ENCODE peak calls at places on chromosome 19, in five cellular contexts. H is cardiac fibroblast, P is activated B cell treated with CpG ODN at 0.5 μM for 24 hours, K is HFF-Myc, B is neural crest cell. C is an unnamed sample.
A peak's percentile ranks its signal among the peaks of the same experiment; 100 is the strongest.

GRCh38 chr19:42412661-42413076 is 14.5 kb downstream of the LIPE start:
- DNase-seq in H (no peak), P (no peak), K (no peak), B (no peak), C (no peak)

GRCh38 chr19:4069331-4069959 is 2.7 kb upstream of the ZBTB7A start:
- DNase-seq in H (no peak), P (no peak), K (no peak), B (no peak), C (no peak)

GRCh38 chr19:5857203-5858081 is 6.2 kb upstream of the FUT3 start:
- DNase-seq in H (no peak), P (no peak), K (no peak), B (no peak), C (no peak)

GRCh38 chr19:4567584-4568071 is 8.1 kb upstream of the SEMA6B start:
- DNase-seq in H (peak; percentile 79), P (peak; percentile 35), K (no peak), B (peak; percentile 90), C (peak; percentile 59)

GRCh38 chr19:51111606-51112005 is 3.4 kb upstream of the CTU1 start:
- DNase-seq in H (no peak), P (no peak), K (no peak), B (no peak), C (no peak)

GRCh38 chr19:20078696-20079095 is 896 bp downstream of the ZNF90 start:
- DNase-seq in H (peak; percentile 60), P (no peak), K (no peak), B (peak; percentile 9), C (no peak)

GRCh38 chr19:4304509-4305252 is at the start of gene FSD1:
- DNase-seq in H (peak; percentile 47), P (peak; percentile 61), K (no peak), B (peak; percentile 80), C (peak; percentile 53)

GRCh38 chr19:8490395-8490760 is 12.1 kb downstream of the PRAM1 start:
- DNase-seq in H (no peak), P (no peak), K (no peak), B (no peak), C (no peak)

GRCh38 chr19:47704024-47704423 is 9.2 kb upstream of the EHD2 start:
- DNase-seq in H (peak; percentile 79), P (no peak), K (no peak), B (no peak), C (no peak)

GRCh38 chr19:36008336-36008978 is at the start of gene SYNE4:
- DNase-seq in H (no peak), P (no peak), K (no peak), B (no peak), C (no peak)

GRCh38 chr19:7138402-7138801 is 68.9 kb downstream of the ZNF557 start:
- DNase-seq in H (no peak), P (no peak), K (no peak), B (no peak), C (no peak)

GRCh38 chr19:4654437-4655361 is 15.4 kb downstream of the TNFAIP8L1 start:
- DNase-seq in H (no peak), P (no peak), K (no peak), B (no peak), C (no peak)

GRCh38 chr19:9934132-9934950 is 2.0 kb downstream of the OLFM2 start:
- DNase-seq in H (peak; percentile 82), P (peak; percentile 67), K (peak; percentile 42), B (peak; percentile 95), C (peak; percentile 76)

GRCh38 chr19:58544591-58545285 is 874 bp downstream of the TRIM28 start:
- DNase-seq in H (peak; percentile 47), P (no peak), K (no peak), B (peak; percentile 71), C (peak; percentile 78)

GRCh38 chr19:45934551-45935230 is 20.1 kb upstream of the NANOS2 start:
- DNase-seq in H (no peak), P (no peak), K (no peak), B (no peak), C (no peak)

GRCh38 chr19:36225219-36225892 is 10.4 kb downstream of the ZNF146 start:
- DNase-seq in H (peak; percentile 66), P (no peak), K (peak; percentile 29), B (no peak), C (no peak)

GRCh38 chr19:3034194-3034844 is 5.2 kb upstream of the TLE2 start:
- DNase-seq in H (peak; percentile 14), P (no peak), K (no peak), B (no peak), C (no peak)

GRCh38 chr19:3036119-3036794 is 7.2 kb upstream of the TLE2 start:
- DNase-seq in H (peak; percentile 92), P (peak; percentile 75), K (peak; percentile 70), B (peak; percentile 95), C (peak; percentile 69)

GRCh38 chr19:3033595-3034193 is 4.6 kb upstream of the TLE2 start:
- DNase-seq in H (no peak), P (no peak), K (no peak), B (no peak), C (no peak)

GRCh38 chr19:3034845-3035541 is 5.9 kb upstream of the TLE2 start:
- DNase-seq in H (peak; percentile 41), P (no peak), K (peak; percentile 17), B (no peak), C (no peak)

GRCh38 chr19:3035542-3036118 is 6.5 kb upstream of the TLE2 start:
- DNase-seq in H (peak; percentile 100), P (peak; percentile 82), K (peak; percentile 99), B (peak; percentile 94), C (peak; percentile 88)
- TF ChIP-seq CTCF in H (no peak), P (no peak), K (no peak), B (no peak), C (no peak)

GRCh38 chr19:17202249-17202648 is 12.9 kb upstream of the USE1 start:
- DNase-seq in H (no peak), P (no peak), K (no peak), B (no peak), C (no peak)

GRCh38 chr19:17202713-17203112 is 12.4 kb upstream of the USE1 start:
- DNase-seq in H (no peak), P (no peak), K (no peak), B (no peak), C (no peak)

GRCh38 chr19:17197666-17198065 is 17.5 kb upstream of the USE1 start:
- DNase-seq in H (no peak), P (no peak), K (no peak), B (no peak), C (no peak)

GRCh38 chr19:17196610-17197009 is 18.5 kb upstream of the USE1 start:
- DNase-seq in H (no peak), P (no peak), K (no peak), B (no peak), C (no peak)

GRCh38 chr19:17200408-17201079 is 14.6 kb upstream of the USE1 start:
- DNase-seq in H (no peak), P (no peak), K (no peak), B (no peak), C (no peak)
- TF ChIP-seq CTCF in H (no peak), P (no peak), K (no peak), B (no peak), C (no peak)

GRCh38 chr19:34237283-34237682 is 17.1 kb upstream of the GARRE1 start:
- DNase-seq in H (no peak), P (no peak), K (no peak), B (no peak), C (no peak)

GRCh38 chr19:34237939-34238338 is 16.4 kb upstream of the GARRE1 start:
- DNase-seq in H (no peak), P (no peak), K (no peak), B (no peak), C (no peak)

GRCh38 chr19:34243876-34244578 is 10.3 kb upstream of the GARRE1 start:
- DNase-seq in H (no peak), P (no peak), K (no peak), B (no peak), C (no peak)

GRCh38 chr19:34244611-34245299 is 9.6 kb upstream of the GARRE1 start:
- DNase-seq in H (peak; percentile 46), P (no peak), K (no peak), B (no peak), C (no peak)

GRCh38 chr19:34241513-34242337 is 12.6 kb upstream of the GARRE1 start:
- DNase-seq in H (no peak), P (no peak), K (no peak), B (peak; percentile 20), C (no peak)
- TF ChIP-seq CTCF in H (no peak), P (no peak), K (peak; percentile 56), B (peak; percentile 70), C (no peak)

DNA sequence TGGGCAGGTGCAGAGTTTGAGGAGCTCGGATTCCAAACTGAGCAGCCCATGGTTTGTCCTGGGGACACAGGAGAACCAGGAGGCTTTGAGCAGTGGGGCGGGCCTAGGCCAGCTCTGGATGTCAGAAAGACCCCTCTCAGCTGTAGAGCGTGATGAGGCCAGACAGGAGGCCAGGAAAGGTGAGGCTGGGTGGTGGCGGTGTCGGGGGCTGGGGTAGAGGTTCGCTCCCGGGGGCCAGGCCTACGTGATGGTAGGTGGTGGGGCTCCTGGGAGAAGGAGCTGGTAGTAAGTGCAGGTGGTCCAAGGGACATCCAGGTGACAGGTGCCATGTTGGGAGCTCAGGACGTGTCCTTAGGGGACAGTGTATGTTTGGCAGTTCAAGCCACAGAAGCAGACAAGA is 13.5 kb upstream of the PTOV1 start:
- DNase-seq in H (no peak), P (no peak), K (no peak), B (no peak), C (no peak)
- TF ChIP-seq CTCF in H (no peak), P (no peak), K (no peak), B (no peak), C (no peak)

GRCh38 chr19:2171349-2172145 is 7.8 kb downstream of the DOT1L start:
- DNase-seq in H (peak; percentile 49), P (peak; percentile 90), K (no peak), B (no peak), C (peak; percentile 39)
- TF ChIP-seq CTCF in H (peak; percentile 6), P (no peak), K (no peak), B (peak; percentile 29), C (no peak)